ENCODE peak calls at places on chromosomes 12 and 14, in seven cellular contexts. J is transverse colon, G is GM12891, E is heart left ventricle, Y is IMR-90, T is A549, L is prostate gland. O is an unnamed sample.

GRCh38 chr14:70808023-70808401 is 1.3 kb downstream of the MAP3K9 start:
- DNase-seq in J (peak; percentile 65), G (no peak), E (no peak), Y (no peak), T (peak; percentile 71), L (peak; percentile 43), O (no peak)

GRCh38 chr12:113805201-113805600 is 160.9 kb downstream of the RBM19 start:
- DNase-seq in J (no peak), G (no peak), E (no peak), Y (no peak), T (no peak), L (no peak), O (no peak)

GRCh38 chr12:87152841-87153528 is 876.2 kb downstream of the C12orf50 start:
- DNase-seq in J (no peak), G (no peak), E (no peak), Y (no peak), T (no peak), L (no peak), O (no peak)

GRCh38 chr14:52551696-52552062 is 626 bp downstream of the TXNDC16 start:
- DNase-seq in J (no peak), G (no peak), E (no peak), Y (peak; percentile 39), T (peak; percentile 30), L (peak; percentile 38), O (no peak)

GRCh38 chr12:81022531-81022930 is 55.3 kb upstream of the ACSS3 start:
- DNase-seq in J (no peak), G (no peak), E (no peak), Y (no peak), T (no peak), L (no peak), O (no peak)

GRCh38 chr12:49367381-49368239 is at the start of gene SPATS2:
- DNase-seq in J (peak; percentile 95), G (no peak), E (peak; percentile 94), Y (no peak), T (peak; percentile 26), L (no peak), O (peak; percentile 86)

GRCh38 chr12:65821336-65821735 is 2.9 kb upstream of the HMGA2 start:
- DNase-seq in J (no peak), G (no peak), E (no peak), Y (peak; percentile 36), T (no peak), L (no peak), O (no peak)

GRCh38 chr12:23014749-23015148 is 389.8 kb downstream of the ETNK1 start:
- DNase-seq in J (no peak), G (no peak), E (no peak), Y (no peak), T (no peak), L (no peak), O (no peak)

GRCh38 chr14:22314183-22314820 is 274.7 kb downstream of the DAD1 start:
- DNase-seq in J (no peak), G (peak; percentile 28), E (no peak), Y (peak; percentile 62), T (peak; percentile 71), L (peak; percentile 14), O (no peak)

GRCh38 chr12:48997719-48998496 is 1.3 kb downstream of the DDN start:
- DNase-seq in J (peak; percentile 63), G (peak; percentile 86), E (no peak), Y (no peak), T (peak; percentile 55), L (no peak), O (no peak)

GRCh38 chr12:89427508-89428156 is 75.3 kb upstream of the DUSP6 start:
- DNase-seq in J (no peak), G (no peak), E (no peak), Y (no peak), T (no peak), L (no peak), O (no peak)

GRCh38 chr12:24551368-24551767 is 397.5 kb downstream of the BCAT1 start:
- DNase-seq in J (no peak), G (no peak), E (no peak), Y (no peak), T (no peak), L (no peak), O (no peak)

GRCh38 chr12:93889516-93890202 is 212.5 kb downstream of the CRADD start:
- DNase-seq in J (no peak), G (no peak), E (no peak), Y (peak; percentile 23), T (no peak), L (no peak), O (no peak)

GRCh38 chr12:59403259-59403932 is 192.4 kb upstream of the SLC16A7 start:
- DNase-seq in J (peak; percentile 21), G (peak; percentile 0), E (peak; percentile 22), Y (peak; percentile 75), T (peak; percentile 59), L (peak; percentile 19), O (peak; percentile 79)

GRCh38 chr12:16692099-16692498 is 86.1 kb upstream of the LMO3 start:
- DNase-seq in J (no peak), G (no peak), E (no peak), Y (no peak), T (no peak), L (no peak), O (no peak)

GRCh38 chr14:20421267-20421666 is 8.0 kb upstream of the TEP1 start:
- DNase-seq in J (no peak), G (no peak), E (no peak), Y (no peak), T (no peak), L (no peak), O (no peak)

GRCh38 chr12:51797301-51797700 is 51.2 kb downstream of the FIGNL2 start:
- DNase-seq in J (no peak), G (no peak), E (no peak), Y (no peak), T (no peak), L (no peak), O (no peak)

GRCh38 chr14:104602315-104602932 is 2.1 kb downstream of the TMEM179 start:
- DNase-seq in J (no peak), G (no peak), E (no peak), Y (no peak), T (no peak), L (no peak), O (no peak)

GRCh38 chr12:112236386-112236785 is 111.0 kb downstream of the TRAFD1 start:
- DNase-seq in J (no peak), G (no peak), E (no peak), Y (no peak), T (no peak), L (no peak), O (no peak)

GRCh38 chr14:81303258-81303935 is 82.6 kb upstream of the GTF2A1 start:
- DNase-seq in J (peak; percentile 93), G (no peak), E (no peak), Y (no peak), T (peak; percentile 48), L (no peak), O (no peak)

GRCh38 chr14:75884198-75884611 is 97.6 kb downstream of the TGFB3 start:
- DNase-seq in J (no peak), G (no peak), E (no peak), Y (peak; percentile 86), T (no peak), L (no peak), O (no peak)

GRCh38 chr14:89440997-89441909 is 24.2 kb upstream of the FOXN3 start:
- DNase-seq in J (no peak), G (no peak), E (no peak), Y (no peak), T (no peak), L (no peak), O (no peak)

GRCh38 chr14:98379829-98380228 is 892.2 kb downstream of the BCL11B start:
- DNase-seq in J (no peak), G (no peak), E (no peak), Y (no peak), T (no peak), L (no peak), O (no peak)

GRCh38 chr14:96271421-96271762 is 15.4 kb downstream of the BDKRB1 start:
- DNase-seq in J (no peak), G (no peak), E (no peak), Y (no peak), T (no peak), L (no peak), O (no peak)

GRCh38 chr14:35114036-35114435 is 7.8 kb downstream of the PPP2R3C start:
- DNase-seq in J (no peak), G (no peak), E (no peak), Y (peak; percentile 91), T (no peak), L (no peak), O (no peak)

DNA sequence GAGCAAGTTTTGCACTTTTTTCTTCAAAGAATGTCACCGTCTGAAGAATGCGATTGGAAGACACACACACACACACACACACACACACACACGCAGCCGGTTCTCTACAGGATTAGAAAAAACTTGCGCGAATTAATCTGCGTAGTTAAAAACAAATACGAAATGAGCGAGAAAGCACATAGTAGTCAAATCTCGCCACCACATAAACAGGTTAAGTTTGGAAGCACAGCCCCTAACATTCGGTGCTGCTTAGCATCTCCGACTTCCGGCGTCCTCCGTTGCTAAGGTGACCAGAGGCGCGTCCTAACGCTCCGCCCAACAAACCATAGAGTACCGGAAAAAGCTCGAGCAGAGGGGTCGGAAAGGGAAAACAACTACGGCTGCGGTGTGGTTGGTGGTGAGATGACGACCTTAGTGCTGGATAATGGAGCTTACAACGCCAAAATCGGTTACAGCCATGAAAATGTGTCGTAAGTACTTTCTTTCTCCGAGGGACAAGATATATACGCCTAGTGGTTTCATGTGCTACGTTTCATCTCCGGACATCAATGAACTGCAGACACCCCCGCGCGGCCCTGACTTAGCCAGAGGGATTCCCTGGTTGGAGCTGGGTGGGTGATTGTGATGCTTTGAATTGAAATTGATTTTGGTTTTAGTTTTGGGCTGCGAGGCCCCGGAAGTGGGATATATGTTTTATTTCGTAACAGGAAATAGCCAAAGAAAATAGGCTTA is at the start of gene ACTR6:
- DNase-seq in J (peak; percentile 97), G (peak; percentile 75), E (peak; percentile 94), Y (peak; percentile 95), T (peak; percentile 96), L (peak; percentile 96), O (peak; percentile 97)
- TF ChIP-seq POLR2A in J (peak; percentile 69), G (peak; percentile 86), E (no peak), Y (peak; percentile 58), T (peak; percentile 57), L (peak; percentile 47), O (peak; percentile 68)

GRCh38 chr12:4271433-4272013 is 2.0 kb upstream of the CCND2 start:
- DNase-seq in J (no peak), G (no peak), E (no peak), Y (no peak), T (no peak), L (no peak), O (no peak)
- TF ChIP-seq POLR2A in J (peak; percentile 63), G (peak; percentile 59), E (peak; percentile 63), Y (no peak), T (no peak), L (no peak), O (peak; percentile 61)

GRCh38 chr12:64806173-64806572 is 18.3 kb upstream of the TBC1D30 start:
- DNase-seq in J (no peak), G (no peak), E (no peak), Y (no peak), T (no peak), L (no peak), O (no peak)
- TF ChIP-seq POLR2A in J (no peak), G (no peak), E (no peak), Y (no peak), T (no peak), L (no peak), O (no peak)

DNA sequence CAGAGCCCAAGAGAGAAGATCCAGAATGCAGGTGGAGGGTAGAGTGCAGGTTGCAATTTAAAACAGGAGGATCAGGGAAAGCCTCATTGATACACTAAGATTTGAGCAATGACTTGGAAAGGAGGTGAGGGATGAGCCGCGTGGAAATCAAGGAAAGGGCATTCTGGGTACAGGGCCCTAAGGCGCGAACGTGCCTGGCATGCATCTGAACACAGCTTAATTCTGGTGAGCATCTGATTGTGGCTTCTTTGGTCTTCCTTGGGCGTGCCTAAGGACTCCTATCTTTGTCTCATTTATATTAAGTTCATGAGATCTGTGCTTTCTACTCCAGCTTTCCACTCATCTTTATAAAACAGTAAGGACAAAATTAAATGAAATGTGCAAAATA is 79.3 kb downstream of the NTF3 start:
- DNase-seq in J (no peak), G (no peak), E (no peak), Y (no peak), T (no peak), L (no peak), O (no peak)
- TF ChIP-seq POLR2A in J (no peak), G (no peak), E (no peak), Y (no peak), T (no peak), L (no peak), O (no peak)